ENCODE peak calls at places on chromosome 22, in four cellular contexts. One of them, this sample, is unnamed.

GRCh38 chr22:45268167-45268957 is 16.4 kb upstream of the UPK3A start:
- DNase-seq in naive thymus-derived CD8-positive, alpha-beta T cell: no peak
- DNase-seq in body of pancreas: peak; percentile 40
- DNase-seq in non-pigmented ciliary epithelial cell: no peak
- DNase-seq in this sample: no peak

GRCh38 chr22:42711281-42711731 is 9.4 kb downstream of the A4GALT start:
- DNase-seq in body of pancreas: no peak
- DNase-seq in non-pigmented ciliary epithelial cell: no peak
- DNase-seq in naive thymus-derived CD8-positive, alpha-beta T cell: no peak
- DNase-seq in this sample: no peak

GRCh38 chr22:28799834-28800307 is 498 bp downstream of the XBP1 start:
- DNase-seq in non-pigmented ciliary epithelial cell: no peak
- DNase-seq in body of pancreas: peak; percentile 65
- DNase-seq in naive thymus-derived CD8-positive, alpha-beta T cell: peak; percentile 32
- DNase-seq in this sample: peak; percentile 63

GRCh38 chr22:45090364-45090960 is 73.3 kb upstream of the NUP50 start:
- DNase-seq in non-pigmented ciliary epithelial cell: no peak
- DNase-seq in body of pancreas: no peak
- DNase-seq in naive thymus-derived CD8-positive, alpha-beta T cell: no peak
- DNase-seq in this sample: peak; percentile 27

GRCh38 chr22:46052331-46052771 is 75.4 kb upstream of the WNT7B start:
- DNase-seq in naive thymus-derived CD8-positive, alpha-beta T cell: no peak
- DNase-seq in body of pancreas: peak; percentile 19
- DNase-seq in non-pigmented ciliary epithelial cell: no peak
- DNase-seq in this sample: no peak

GRCh38 chr22:35552186-35552842 is 11.7 kb downstream of the RASD2 start:
- DNase-seq in naive thymus-derived CD8-positive, alpha-beta T cell: peak; percentile 85
- DNase-seq in non-pigmented ciliary epithelial cell: no peak
- DNase-seq in body of pancreas: no peak
- DNase-seq in this sample: peak; percentile 65

GRCh38 chr22:19341500-19341899 is 50.0 kb upstream of the CLTCL1 start:
- DNase-seq in naive thymus-derived CD8-positive, alpha-beta T cell: no peak
- DNase-seq in body of pancreas: no peak
- DNase-seq in non-pigmented ciliary epithelial cell: no peak
- DNase-seq in this sample: no peak

GRCh38 chr22:35629406-35630234 is 12.5 kb upstream of the MB start:
- DNase-seq in naive thymus-derived CD8-positive, alpha-beta T cell: no peak
- DNase-seq in body of pancreas: peak; percentile 38
- DNase-seq in non-pigmented ciliary epithelial cell: peak; percentile 85
- DNase-seq in this sample: no peak

GRCh38 chr22:40684728-40685127 is 5.4 kb downstream of the MCHR1 start:
- DNase-seq in body of pancreas: no peak
- DNase-seq in naive thymus-derived CD8-positive, alpha-beta T cell: no peak
- DNase-seq in non-pigmented ciliary epithelial cell: no peak
- DNase-seq in this sample: no peak

GRCh38 chr22:27152033-27152432 is 494.6 kb downstream of the MIAT start:
- DNase-seq in non-pigmented ciliary epithelial cell: no peak
- DNase-seq in body of pancreas: no peak
- DNase-seq in naive thymus-derived CD8-positive, alpha-beta T cell: no peak
- DNase-seq in this sample: no peak

GRCh38 chr22:24325105-24325757 is 54.6 kb downstream of the SPECC1L start:
- DNase-seq in naive thymus-derived CD8-positive, alpha-beta T cell: peak; percentile 59
- DNase-seq in non-pigmented ciliary epithelial cell: peak; percentile 63
- DNase-seq in body of pancreas: no peak
- DNase-seq in this sample: peak; percentile 63

GRCh38 chr22:41888638-41889200 is 26.2 kb downstream of the SHISA8 start:
- DNase-seq in non-pigmented ciliary epithelial cell: no peak
- DNase-seq in naive thymus-derived CD8-positive, alpha-beta T cell: no peak
- DNase-seq in body of pancreas: no peak
- DNase-seq in this sample: no peak

GRCh38 chr22:39101226-39101625 is 4.2 kb downstream of the APOBEC3H start:
- DNase-seq in naive thymus-derived CD8-positive, alpha-beta T cell: no peak
- DNase-seq in non-pigmented ciliary epithelial cell: no peak
- DNase-seq in body of pancreas: no peak
- DNase-seq in this sample: no peak

GRCh38 chr22:36365020-36365411 is 22.8 kb downstream of the MYH9 start:
- DNase-seq in non-pigmented ciliary epithelial cell: peak; percentile 77
- DNase-seq in naive thymus-derived CD8-positive, alpha-beta T cell: peak; percentile 89
- DNase-seq in body of pancreas: no peak
- DNase-seq in this sample: peak; percentile 84

GRCh38 chr22:32916025-32916424 is 114.5 kb downstream of the TIMP3 start:
- DNase-seq in body of pancreas: no peak
- DNase-seq in non-pigmented ciliary epithelial cell: no peak
- DNase-seq in naive thymus-derived CD8-positive, alpha-beta T cell: no peak
- DNase-seq in this sample: no peak

GRCh38 chr22:37057226-37057625 is 5.7 kb downstream of the KCTD17 start:
- DNase-seq in body of pancreas: no peak
- DNase-seq in naive thymus-derived CD8-positive, alpha-beta T cell: no peak
- DNase-seq in non-pigmented ciliary epithelial cell: no peak
- DNase-seq in this sample: no peak

GRCh38 chr22:41758231-41758630 is 42.2 kb upstream of the CCDC134 start:
- DNase-seq in non-pigmented ciliary epithelial cell: no peak
- DNase-seq in naive thymus-derived CD8-positive, alpha-beta T cell: no peak
- DNase-seq in body of pancreas: no peak
- DNase-seq in this sample: no peak

GRCh38 chr22:28978158-28978557 is 83.5 kb downstream of the C22orf31 start:
- DNase-seq in non-pigmented ciliary epithelial cell: no peak
- DNase-seq in body of pancreas: no peak
- DNase-seq in naive thymus-derived CD8-positive, alpha-beta T cell: no peak
- DNase-seq in this sample: no peak

GRCh38 chr22:21816787-21817496 is 50.5 kb downstream of the MAPK1 start:
- DNase-seq in body of pancreas: no peak
- DNase-seq in naive thymus-derived CD8-positive, alpha-beta T cell: peak; percentile 83
- DNase-seq in non-pigmented ciliary epithelial cell: peak; percentile 77
- DNase-seq in this sample: peak; percentile 88

GRCh38 chr22:49582171-49582570 is 245.5 kb downstream of the BRD1 start:
- DNase-seq in body of pancreas: no peak
- DNase-seq in naive thymus-derived CD8-positive, alpha-beta T cell: no peak
- DNase-seq in non-pigmented ciliary epithelial cell: no peak
- DNase-seq in this sample: no peak